ENCODE peak calls at places on chromosomes 13 and 19, in four cellular contexts. S, N, Z and X are unnamed samples.

GRCh38 chr19:21147540-21147939 is 5.7 kb downstream of the ZNF431 start:
- DNase-seq in S (no peak), Z (no peak), N (no peak), X (no peak)

GRCh38 chr13:74110053-74110452 is 24.2 kb downstream of the KLF12 start:
- DNase-seq in S (no peak), Z (peak; percentile 49), N (no peak), X (no peak)

GRCh38 chr19:55484571-55485438 is at the start of gene NAT14:
- DNase-seq in N (peak; percentile 89), S (peak; percentile 94), Z (peak; percentile 53), X (peak; percentile 86)

GRCh38 chr19:45075215-45076028 is 856 bp downstream of the ZNF296 start:
- DNase-seq in S (peak; percentile 86), N (peak; percentile 83), Z (peak; percentile 92), X (no peak)

GRCh38 chr13:110498327-110498726 is 63.2 kb downstream of the RAB20 start:
- DNase-seq in N (no peak), S (no peak), Z (no peak), X (no peak)

GRCh38 chr13:39016789-39017188 is 21.1 kb downstream of the PROSER1 start:
- DNase-seq in S (peak; percentile 16), Z (peak; percentile 17), N (peak; percentile 19), X (no peak)

GRCh38 chr13:112984501-112984900 is 15.5 kb downstream of the MCF2L start:
- DNase-seq in S (no peak), Z (no peak), N (no peak), X (no peak)

GRCh38 chr19:30036154-30037129 is 94.4 kb downstream of the URI1 start:
- DNase-seq in N (no peak), Z (no peak), S (no peak), X (no peak)

GRCh38 chr13:68173111-68173510 is 943.0 kb upstream of the PCDH9 start:
- DNase-seq in S (no peak), Z (no peak), N (no peak), X (no peak)

GRCh38 chr13:110329798-110330461 is 22.8 kb downstream of the COL4A2 start:
- DNase-seq in Z (no peak), N (no peak), S (no peak), X (no peak)

GRCh38 chr13:30441304-30441703 is 19.0 kb downstream of the UBE2L5 start:
- DNase-seq in S (no peak), N (no peak), Z (no peak), X (no peak)

GRCh38 chr19:10776900-10777650 is 58.9 kb downstream of the TMED1 start:
- DNase-seq in Z (peak; percentile 26), N (no peak), S (no peak), X (no peak)

GRCh38 chr19:3536429-3537100 is 2.4 kb upstream of the TEKTIP1 start:
- DNase-seq in S (no peak), Z (no peak), N (no peak), X (peak; percentile 65)

GRCh38 chr19:6269101-6269886 is 10.5 kb downstream of the MLLT1 start:
- DNase-seq in S (no peak), Z (no peak), N (no peak), X (no peak)

GRCh38 chr13:42492372-42492920 is 81.5 kb upstream of the TNFSF11 start:
- DNase-seq in N (no peak), S (no peak), Z (no peak), X (no peak)

GRCh38 chr13:95569966-95570365 is 17.4 kb downstream of the CLDN10 start:
- DNase-seq in Z (no peak), N (no peak), S (no peak), X (no peak)

GRCh38 chr19:15934332-15935078 is at the start of gene CYP4F11:
- DNase-seq in S (peak; percentile 19), N (no peak), Z (peak; percentile 95), X (no peak)

GRCh38 chr19:6721773-6722172 is 1.3 kb upstream of the C3 start:
- DNase-seq in S (no peak), Z (no peak), N (no peak), X (no peak)

GRCh38 chr19:32708457-32708856 is 11.1 kb upstream of the TDRD12 start:
- DNase-seq in S (no peak), N (no peak), Z (no peak), X (no peak)

GRCh38 chr19:18596752-18597157 is 8.2 kb downstream of the REX1BD start:
- DNase-seq in N (peak; percentile 94), S (no peak), Z (peak; percentile 63), X (peak; percentile 56)

GRCh38 chr19:30446844-30447243 is 74.7 kb downstream of the ZNF536 start:
- DNase-seq in Z (no peak), S (no peak), N (no peak), X (no peak)

GRCh38 chr13:39602277-39602613 is 748 bp downstream of the LHFPL6 start:
- DNase-seq in N (no peak), S (peak; percentile 10), Z (no peak), X (no peak)

GRCh38 chr19:52694921-52695320 is 39.9 kb downstream of the ZNF611 start:
- DNase-seq in N (no peak), Z (no peak), S (no peak), X (no peak)

GRCh38 chr19:18991050-18991449 is 42.3 kb downstream of the SUGP2 start:
- DNase-seq in Z (no peak), S (no peak), N (no peak), X (no peak)

GRCh38 chr19:7930765-7931164 is 4.8 kb upstream of the CTXN1 start:
- DNase-seq in Z (no peak), S (no peak), N (no peak), X (no peak)

GRCh38 chr19:16328824-16329482 is 4.3 kb downstream of the KLF2 start:
- DNase-seq in S (no peak), Z (no peak), N (no peak), X (peak; percentile 65)

GRCh38 chr13:24222756-24223155 is 62.2 kb downstream of the SPATA13 start:
- DNase-seq in N (no peak), Z (no peak), S (no peak), X (no peak)

GRCh38 chr13:33388254-33388998 is 102.9 kb upstream of the STARD13 start:
- DNase-seq in N (no peak), Z (no peak), S (no peak), X (no peak)

GRCh38 chr13:105599477-105600037 is 935.9 kb downstream of the EFNB2 start:
- DNase-seq in S (no peak), Z (no peak), N (no peak), X (no peak)

GRCh38 chr13:75153386-75153785 is 328.6 kb downstream of the TBC1D4 start:
- DNase-seq in N (no peak), S (no peak), Z (no peak), X (no peak)

GRCh38 chr19:58399903-58400637 is 4.6 kb downstream of the RNF225 start:
- DNase-seq in Z (no peak), S (no peak), N (no peak), X (no peak)

GRCh38 chr19:6241680-6242079 is 38.1 kb downstream of the MLLT1 start:
- DNase-seq in Z (no peak), N (no peak), S (no peak), X (no peak)

GRCh38 chr19:51181913-51182419 is 39.9 kb downstream of the SIGLEC7 start:
- DNase-seq in N (no peak), S (no peak), Z (no peak), X (peak; percentile 23)

GRCh38 chr13:85771856-85772255 is 27.4 kb downstream of the SLITRK6 start:
- DNase-seq in N (no peak), S (no peak), Z (no peak), X (no peak)
- TF ChIP-seq EP300 in N (no peak), S (no peak), Z (no peak), X (no peak)

GRCh38 chr13:19153782-19154450 is 27.7 kb downstream of the TUBA3C start:
- DNase-seq in N (peak; percentile 56), S (no peak), Z (no peak), X (no peak)
- TF ChIP-seq CTCF in N (peak; percentile 57), S (no peak), Z (no peak), X (no peak)

DNA sequence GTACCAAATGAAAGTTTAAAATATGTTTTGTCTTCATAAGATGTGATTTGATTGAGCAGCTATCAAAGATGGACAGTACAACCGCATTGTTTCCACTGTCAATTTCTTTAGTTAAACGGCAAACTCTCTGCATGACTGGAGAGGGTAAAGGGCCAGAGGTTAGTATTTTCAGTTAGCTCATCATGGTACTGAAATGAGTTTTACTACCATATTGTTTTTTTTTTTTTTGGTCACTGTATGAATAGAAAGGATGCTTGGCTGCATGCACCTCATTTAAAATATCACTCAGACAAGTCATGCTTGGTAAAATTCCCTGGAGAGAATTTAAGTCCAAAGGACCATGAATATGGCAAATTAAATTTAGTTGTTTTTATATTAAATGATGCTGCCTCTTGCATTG is 942.1 kb upstream of the SPRY2 start:
- DNase-seq in Z (no peak), N (no peak), S (no peak), X (no peak)
- TF ChIP-seq EP300 in Z (no peak), N (no peak), S (no peak), X (no peak)

GRCh38 chr19:54095136-54095858 is 5.3 kb downstream of the OSCAR start:
- DNase-seq in S (no peak), Z (no peak), N (no peak), X (no peak)

GRCh38 chr19:54102421-54103169 is at the start of gene NDUFA3:
- DNase-seq in N (peak; percentile 99), Z (peak; percentile 98), S (peak; percentile 99), X (peak; percentile 98)

GRCh38 chr19:54094601-54095000 is 6.0 kb downstream of the OSCAR start:
- DNase-seq in S (no peak), Z (no peak), N (no peak), X (no peak)

GRCh38 chr19:54100560-54100959 is at the start of gene OSCAR:
- DNase-seq in N (no peak), Z (no peak), S (no peak), X (no peak)

GRCh38 chr19:54096642-54097106 is 3.9 kb downstream of the OSCAR start:
- DNase-seq in N (peak; percentile 36), S (peak; percentile 68), Z (peak; percentile 42), X (no peak)
- TF ChIP-seq CTCF in N (peak; percentile 36), S (no peak), Z (no peak), X (no peak)

GRCh38 chr13:107865643-107866006 is 349.7 kb downstream of the LIG4 start:
- DNase-seq in S (no peak), Z (no peak), N (no peak), X (no peak)

GRCh38 chr13:107870400-107870799 is 344.9 kb downstream of the LIG4 start:
- DNase-seq in Z (no peak), N (no peak), S (no peak), X (no peak)

GRCh38 chr13:107866007-107866665 is 349.2 kb downstream of the LIG4 start:
- DNase-seq in S (no peak), N (peak; percentile 59), Z (no peak), X (no peak)

GRCh38 chr13:107866666-107867623 is 348.4 kb downstream of the LIG4 start:
- DNase-seq in Z (no peak), N (peak; percentile 94), S (no peak), X (no peak)

GRCh38 chr13:107867701-107868661 is 347.4 kb downstream of the LIG4 start:
- DNase-seq in Z (no peak), N (peak; percentile 78), S (no peak), X (peak; percentile 30)
- TF ChIP-seq EP300 in Z (no peak), N (no peak), S (no peak), X (no peak)

GRCh38 chr13:99972190-99972731 is 694 bp upstream of the ZIC5 start:
- DNase-seq in S (no peak), N (no peak), Z (no peak), X (no peak)
- TF ChIP-seq CTCF in S (no peak), N (no peak), Z (no peak), X (no peak)